ENCODE peak calls at places on chromosomes 16 and 17, in seven cellular contexts. H is Peyer's patch, A is mesothelial cell of epicardium, Z is IMR-90, D is HCT116, F is tibial artery, L is cardiac fibroblast. X is an unnamed sample.

GRCh38 chr17:29384901-29385300 is 5.3 kb upstream of the TAOK1 start:
- DNase-seq in Z (no peak), H (no peak), D (no peak), A (no peak), L (peak), F (no peak), X (no peak)

GRCh38 chr17:8448310-8448709 is 12.6 kb downstream of the NDEL1 start:
- DNase-seq in D (no peak), L (no peak), F (no peak), A (no peak), H (no peak), Z (no peak), X (no peak)

GRCh38 chr17:29524692-29525091 is 42.1 kb downstream of the ABHD15 start:
- DNase-seq in H (no peak), Z (no peak), F (no peak), A (no peak), L (no peak), D (no peak), X (no peak)

GRCh38 chr17:36209575-36209974 is 1.3 kb upstream of the CCL4L2 start:
- DNase-seq in D (no peak), A (no peak), H (no peak), Z (no peak), F (no peak), L (no peak), X (no peak)

GRCh38 chr16:1789643-1790045 is 3.9 kb downstream of the IGFALS start:
- DNase-seq in Z (no peak), L (no peak), F (peak), D (no peak), H (no peak), A (no peak), X (no peak)

GRCh38 chr17:45384047-45384799 is 48.4 kb downstream of the ARHGAP27 start:
- DNase-seq in Z (no peak), A (no peak), L (no peak), F (no peak), D (no peak), H (no peak), X (no peak)

GRCh38 chr17:29835438-29836351 is 94.3 kb downstream of the SSH2 start:
- DNase-seq in F (no peak), D (no peak), A (no peak), H (no peak), Z (peak), L (peak), X (no peak)

GRCh38 chr17:15490634-15491261 is 23.3 kb upstream of the CDRT4 start:
- DNase-seq in A (no peak), Z (peak), L (peak), H (no peak), D (peak), F (peak), X (peak)

GRCh38 chr16:50268352-50268751 is 2.0 kb downstream of the ADCY7 start:
- DNase-seq in Z (no peak), A (no peak), H (no peak), D (no peak), L (no peak), F (peak), X (no peak)

GRCh38 chr16:78973041-78973440 is 627.5 kb downstream of the MAF start:
- DNase-seq in F (no peak), A (no peak), H (no peak), D (no peak), L (no peak), Z (no peak), X (no peak)

GRCh38 chr16:57938936-57939871 is 31.7 kb downstream of the CNGB1 start:
- DNase-seq in F (peak), L (peak), Z (peak), A (no peak), D (peak), H (no peak), X (no peak)

GRCh38 chr17:73068322-73069153 is 23.9 kb downstream of the SLC39A11 start:
- DNase-seq in Z (peak), L (peak), H (no peak), F (no peak), A (peak), D (no peak), X (no peak)

GRCh38 chr16:1615761-1616160 is 3.6 kb downstream of the CRAMP1 start:
- DNase-seq in H (no peak), D (no peak), Z (peak), A (no peak), L (peak), F (no peak), X (no peak)

GRCh38 chr16:4115209-4115940 is 867 bp downstream of the ADCY9 start:
- DNase-seq in D (no peak), A (peak), L (peak), F (peak), Z (peak), H (peak), X (peak)

GRCh38 chr17:37081287-37081686 is 132.5 kb downstream of the AATF start:
- DNase-seq in Z (no peak), H (no peak), F (no peak), A (no peak), D (no peak), L (peak), X (no peak)

GRCh38 chr17:27379863-27380533 is 76.2 kb upstream of the KSR1 start:
- DNase-seq in A (peak), L (peak), H (no peak), D (no peak), F (peak), Z (peak), X (peak)

GRCh38 chr16:80947708-80948615 is 58.7 kb downstream of the CMC2 start:
- DNase-seq in L (peak), Z (no peak), D (no peak), H (no peak), A (no peak), F (no peak), X (no peak)

GRCh38 chr17:44981221-44981968 is 13.3 kb upstream of the C1QL1 start:
- DNase-seq in F (no peak), Z (peak), H (no peak), L (peak), D (no peak), A (no peak), X (no peak)

GRCh38 chr17:34997355-34997862 is 17.1 kb downstream of the LIG3 start:
- DNase-seq in A (peak), L (peak), H (peak), F (peak), D (no peak), Z (peak), X (no peak)

GRCh38 chr17:63277629-63278028 is 168.5 kb downstream of the CYB561 start:
- DNase-seq in A (no peak), D (no peak), F (no peak), L (peak), Z (no peak), H (no peak), X (no peak)

GRCh38 chr17:14604920-14605599 is 304.2 kb downstream of the HS3ST3B1 start:
- DNase-seq in F (peak), H (peak), Z (no peak), A (no peak), L (no peak), D (no peak), X (peak)

GRCh38 chr17:61238455-61238933 is 161.1 kb upstream of the TBX2 start:
- DNase-seq in D (no peak), Z (no peak), H (no peak), F (no peak), A (no peak), L (no peak), X (no peak)

GRCh38 chr16:87393680-87394055 is 1.5 kb downstream of the MAP1LC3B start:
- DNase-seq in Z (no peak), H (no peak), F (no peak), L (no peak), D (no peak), A (no peak), X (no peak)

GRCh38 chr17:30210366-30210765 is 25.1 kb downstream of the SLC6A4 start:
- DNase-seq in H (no peak), A (no peak), D (no peak), F (no peak), Z (no peak), L (no peak), X (no peak)

GRCh38 chr16:72425571-72426341 is 253.8 kb upstream of the PMFBP1 start:
- DNase-seq in A (no peak), Z (no peak), D (no peak), L (no peak), H (no peak), F (no peak), X (no peak)

GRCh38 chr17:45353047-45353446 is 36.2 kb upstream of the MAP3K14 start:
- DNase-seq in A (no peak), H (no peak), L (peak), D (no peak), F (no peak), Z (no peak), X (no peak)

DNA sequence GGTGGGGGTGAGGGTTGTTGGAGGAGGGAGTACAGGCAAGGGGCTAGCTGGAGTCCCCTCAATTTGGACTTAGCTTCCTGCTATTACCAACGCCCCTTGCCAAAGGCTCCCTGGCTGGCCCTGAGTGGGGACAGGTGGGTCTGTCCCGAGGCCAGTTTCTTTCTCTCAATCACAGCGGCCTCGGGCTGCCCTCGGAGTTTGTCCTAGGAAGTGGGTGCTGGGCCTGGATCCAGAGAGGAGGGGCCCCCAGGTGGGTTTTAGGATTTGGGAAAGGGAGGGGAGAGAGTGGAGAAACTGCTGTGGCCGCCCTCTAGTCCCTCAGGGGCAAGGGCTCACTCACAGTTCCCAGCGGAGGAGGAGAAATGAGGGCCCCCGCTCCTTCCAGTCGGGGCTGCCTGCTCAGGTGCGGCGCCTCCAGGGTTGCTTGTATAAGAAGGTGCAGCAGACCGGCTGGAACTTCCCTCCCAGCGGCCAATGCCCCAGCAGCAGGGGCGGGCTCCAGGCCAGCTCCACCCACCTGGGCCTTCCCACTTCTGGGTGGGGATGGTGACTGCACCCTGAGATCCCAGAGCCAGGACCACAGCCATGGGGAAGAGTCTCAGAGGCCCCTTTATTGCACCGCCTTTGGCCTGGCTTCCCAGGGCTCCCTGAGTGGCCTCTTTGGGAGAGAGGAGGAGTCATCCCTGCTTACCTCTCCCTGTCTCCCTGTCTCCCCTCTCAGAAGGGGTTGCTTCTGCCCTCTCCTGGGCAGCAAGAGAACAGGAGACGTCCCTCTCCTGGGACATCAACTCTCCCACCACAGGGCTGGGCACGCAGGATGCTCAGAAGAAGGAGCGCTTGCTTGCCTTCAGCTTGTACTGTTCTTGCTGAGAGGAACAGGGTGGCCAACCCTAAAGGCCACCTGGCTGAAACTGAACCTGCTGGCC is 112.0 kb upstream of the SMURF2 start:
- DNase-seq in D (peak), A (peak), Z (peak), H (no peak), L (peak), F (peak), X (peak)
- TF ChIP-seq CTCF in D (peak), A (no peak), Z (peak), H (no peak), L (peak), F (no peak), X (no peak)

GRCh38 chr16:10616744-10617640 is 36.6 kb upstream of the EMP2 start:
- DNase-seq in H (no peak), A (peak), F (no peak), Z (peak), L (peak), D (peak), X (peak)
- TF ChIP-seq CTCF in H (no peak), A (no peak), F (no peak), Z (no peak), L (no peak), D (no peak), X (peak)

DNA sequence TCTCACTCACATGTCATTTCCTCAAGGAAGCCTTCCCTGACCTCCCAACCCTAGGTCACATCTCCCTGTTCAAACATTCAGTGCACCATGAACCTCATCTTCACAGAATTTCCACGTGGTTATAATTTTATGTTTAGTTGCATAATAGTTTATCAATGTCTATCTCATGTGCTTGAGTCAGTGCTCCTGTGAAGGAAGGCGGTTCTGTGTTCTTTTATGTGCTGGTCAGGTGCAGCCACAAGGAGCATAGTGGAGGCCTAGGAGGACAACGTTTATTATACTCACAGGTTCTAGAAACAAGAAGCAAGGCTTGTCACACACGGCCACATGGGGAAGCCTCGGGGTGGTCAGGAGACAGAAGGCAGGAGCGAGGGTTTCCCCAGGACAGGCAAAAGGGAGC is 34.5 kb upstream of the SCNN1B start:
- DNase-seq in Z (no peak), D (no peak), F (no peak), H (no peak), L (no peak), A (no peak), X (no peak)
- TF ChIP-seq CTCF in Z (no peak), D (no peak), F (no peak), H (no peak), L (no peak), A (no peak), X (no peak)

GRCh38 chr16:56203052-56203451 is 11.8 kb downstream of the GNAO1 start:
- DNase-seq in L (peak), Z (peak), D (peak), A (no peak), F (no peak), H (peak), X (no peak)
- TF ChIP-seq CTCF in L (peak), Z (peak), D (peak), A (no peak), F (no peak), H (peak), X (peak)

GRCh38 chr16:55647798-55648197 is 8.0 kb upstream of the SLC6A2 start:
- DNase-seq in Z (no peak), H (no peak), L (no peak), F (no peak), D (no peak), A (no peak), X (no peak)
- TF ChIP-seq CTCF in Z (no peak), H (no peak), L (no peak), F (no peak), D (no peak), A (no peak), X (no peak)

GRCh38 chr16:55291847-55292246 is 32.2 kb upstream of the IRX6 start:
- DNase-seq in L (no peak), F (no peak), A (no peak), D (no peak), H (no peak), Z (no peak), X (no peak)

GRCh38 chr16:55292491-55292890 is 31.5 kb upstream of the IRX6 start:
- DNase-seq in D (no peak), A (no peak), Z (no peak), L (no peak), F (no peak), H (no peak), X (no peak)

GRCh38 chr16:55294947-55295346 is 29.1 kb upstream of the IRX6 start:
- DNase-seq in H (no peak), L (no peak), F (no peak), D (no peak), Z (no peak), A (no peak), X (no peak)

GRCh38 chr16:55297062-55297909 is 26.7 kb upstream of the IRX6 start:
- DNase-seq in A (no peak), Z (peak), F (no peak), L (no peak), D (no peak), H (no peak), X (no peak)

GRCh38 chr16:55294129-55294528 is 29.9 kb upstream of the IRX6 start:
- DNase-seq in Z (no peak), F (no peak), H (no peak), L (no peak), D (no peak), A (no peak), X (no peak)
- TF ChIP-seq CTCF in Z (no peak), F (no peak), H (no peak), L (no peak), D (peak), A (no peak), X (no peak)

DNA sequence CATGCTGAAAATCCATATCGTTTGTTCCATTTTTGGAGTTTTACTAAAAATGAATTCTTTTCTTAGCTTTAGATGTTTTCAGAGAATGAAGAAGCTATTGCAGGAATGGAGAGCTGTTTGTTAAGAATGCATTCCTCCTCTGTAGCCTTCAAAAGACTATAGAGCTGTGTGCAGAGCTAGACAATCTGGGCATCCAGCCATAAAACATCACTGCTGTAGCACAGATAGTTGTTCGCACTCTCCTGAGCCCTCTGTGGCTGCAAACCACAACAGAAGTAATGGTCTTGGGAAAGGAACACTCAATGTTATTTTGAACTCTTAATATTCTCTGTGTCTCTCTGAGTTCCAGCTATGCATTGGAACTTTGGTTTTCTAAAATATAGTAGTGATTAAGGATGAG is 4.9 kb downstream of the TNRC6C start:
- DNase-seq in D (no peak), Z (peak), L (peak), A (peak), H (peak), F (no peak), X (no peak)
- TF ChIP-seq CTCF in D (no peak), Z (no peak), L (no peak), A (no peak), H (no peak), F (no peak), X (no peak)

GRCh38 chr16:85429776-85430522 is 183.2 kb upstream of the GSE1 start:
- DNase-seq in H (no peak), A (peak), D (no peak), L (no peak), F (no peak), Z (no peak), X (no peak)

GRCh38 chr16:85430523-85431381 is 182.4 kb upstream of the GSE1 start:
- DNase-seq in D (no peak), A (peak), L (no peak), H (no peak), F (no peak), Z (no peak), X (peak)

GRCh38 chr16:85428899-85429775 is 184.0 kb upstream of the GSE1 start:
- DNase-seq in A (peak), Z (no peak), D (no peak), H (no peak), F (no peak), L (no peak), X (peak)

GRCh38 chr16:85426806-85427205 is 186.3 kb upstream of the GSE1 start:
- DNase-seq in H (no peak), Z (no peak), D (no peak), A (peak), F (no peak), L (no peak), X (peak)

GRCh38 chr16:85428168-85428898 is 184.8 kb upstream of the GSE1 start:
- DNase-seq in F (no peak), D (peak), Z (no peak), L (peak), A (peak), H (peak), X (peak)
- TF ChIP-seq CTCF in F (peak), D (peak), Z (peak), L (peak), A (no peak), H (peak), X (peak)

GRCh38 chr17:65393514-65393913 is 167.9 kb downstream of the AXIN2 start:
- DNase-seq in H (no peak), F (no peak), A (no peak), D (no peak), Z (no peak), L (no peak), X (no peak)

GRCh38 chr17:65389956-65390355 is 171.5 kb downstream of the AXIN2 start:
- DNase-seq in F (no peak), H (no peak), L (peak), Z (peak), A (no peak), D (peak), X (no peak)

GRCh38 chr17:65395924-65396323 is 165.5 kb downstream of the AXIN2 start:
- DNase-seq in D (no peak), A (no peak), H (no peak), F (no peak), Z (no peak), L (no peak), X (no peak)

GRCh38 chr17:65398036-65398787 is 163.2 kb downstream of the AXIN2 start:
- DNase-seq in D (no peak), Z (no peak), F (no peak), L (no peak), A (no peak), H (no peak), X (no peak)

DNA sequence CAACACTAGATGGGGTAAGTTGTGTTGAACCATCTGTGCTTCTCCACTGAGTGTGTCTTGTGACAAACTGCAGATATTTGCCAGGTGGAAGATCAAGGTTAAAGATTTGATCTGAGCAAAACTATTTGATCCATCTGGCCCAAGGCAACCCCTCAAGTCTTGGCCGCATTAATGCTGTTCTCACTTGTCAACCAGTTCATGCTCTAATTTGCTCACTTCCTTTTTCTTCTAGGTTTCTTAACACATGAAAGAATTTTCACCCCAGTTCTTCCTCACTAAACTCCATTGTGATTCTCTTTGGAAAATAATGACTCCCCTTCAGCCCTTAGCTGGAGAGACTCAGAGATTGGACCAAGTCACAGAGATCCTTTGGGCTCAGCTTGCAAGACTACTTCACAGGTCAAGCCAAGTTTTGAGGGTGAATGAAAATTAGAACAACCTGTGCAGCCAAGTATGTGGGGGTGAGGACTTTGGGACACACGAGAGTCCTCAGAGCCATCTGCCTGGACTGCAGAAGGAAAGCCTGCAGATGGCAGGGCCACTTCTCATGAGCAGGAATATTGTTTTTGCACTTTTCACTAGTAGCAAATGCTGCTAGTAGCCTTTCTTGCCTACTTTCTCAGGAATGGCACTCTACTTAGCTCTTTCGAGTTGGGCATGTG is 166.5 kb downstream of the AXIN2 start:
- DNase-seq in Z (no peak), L (no peak), D (no peak), F (no peak), A (no peak), H (no peak), X (no peak)
- TF ChIP-seq CTCF in Z (no peak), L (no peak), D (no peak), F (no peak), A (no peak), H (no peak), X (no peak)